ENCODE peak calls at places on chromosome 11, in four cellular contexts. N is H1, F is H9, B is IMR-90. H is an unnamed sample.

GRCh38 chr11:35919244-35919643 is 24.6 kb upstream of the LDLRAD3 start:
- DNase-seq in N (no peak), B (peak; percentile 12), F (no peak), H (peak; percentile 44)

GRCh38 chr11:133724116-133724515 is 121.2 kb downstream of the SPATA19 start:
- DNase-seq in F (no peak), B (no peak), N (no peak), H (no peak)

GRCh38 chr11:74611369-74611861 is 19.0 kb downstream of the POLD3 start:
- DNase-seq in F (no peak), N (no peak), B (peak; percentile 87), H (no peak)

GRCh38 chr11:46002146-46002545 is 79.7 kb downstream of the LARGE2 start:
- DNase-seq in B (no peak), N (no peak), F (no peak), H (no peak)

GRCh38 chr11:115244758-115245157 is 259.5 kb downstream of the CADM1 start:
- DNase-seq in F (no peak), B (peak; percentile 20), N (no peak), H (no peak)

GRCh38 chr11:3855808-3856491 is 486 bp downstream of the STIM1 start:
- DNase-seq in B (no peak), F (peak; percentile 55), N (peak; percentile 63), H (no peak)

GRCh38 chr11:83864412-83865057 is 578.4 kb upstream of the CCDC90B start:
- DNase-seq in N (no peak), B (no peak), F (no peak), H (no peak)

GRCh38 chr11:112797653-112798293 is 163.4 kb upstream of the NCAM1 start:
- DNase-seq in N (peak; percentile 85), B (no peak), F (peak; percentile 82), H (peak; percentile 35)

GRCh38 chr11:75184757-75185156 is 33.9 kb downstream of the SLCO2B1 start:
- DNase-seq in F (no peak), N (no peak), B (no peak), H (no peak)

GRCh38 chr11:119744577-119744976 is 15.6 kb upstream of the NECTIN1 start:
- DNase-seq in B (no peak), N (no peak), F (no peak), H (no peak)

GRCh38 chr11:130474637-130475400 is 26.4 kb downstream of the ADAMTS15 start:
- DNase-seq in N (peak; percentile 38), F (no peak), B (no peak), H (no peak)

GRCh38 chr11:123454060-123454651 is 24.1 kb downstream of the GRAMD1B start:
- DNase-seq in B (peak; percentile 61), N (no peak), F (no peak), H (no peak)

GRCh38 chr11:112401036-112401769 is 140.5 kb upstream of the PLET1 start:
- DNase-seq in N (no peak), F (no peak), B (no peak), H (no peak)

GRCh38 chr11:57637626-57638004 is 12.1 kb downstream of the YPEL4 start:
- DNase-seq in N (no peak), F (peak; percentile 84), B (no peak), H (no peak)
- H2BK15ac ChIP-seq in N (peak overlapping the region; percentile 99), F (no peak overlapping the region), B (peak overlapping the region; percentile 12), H (no peak overlapping the region)

DNA sequence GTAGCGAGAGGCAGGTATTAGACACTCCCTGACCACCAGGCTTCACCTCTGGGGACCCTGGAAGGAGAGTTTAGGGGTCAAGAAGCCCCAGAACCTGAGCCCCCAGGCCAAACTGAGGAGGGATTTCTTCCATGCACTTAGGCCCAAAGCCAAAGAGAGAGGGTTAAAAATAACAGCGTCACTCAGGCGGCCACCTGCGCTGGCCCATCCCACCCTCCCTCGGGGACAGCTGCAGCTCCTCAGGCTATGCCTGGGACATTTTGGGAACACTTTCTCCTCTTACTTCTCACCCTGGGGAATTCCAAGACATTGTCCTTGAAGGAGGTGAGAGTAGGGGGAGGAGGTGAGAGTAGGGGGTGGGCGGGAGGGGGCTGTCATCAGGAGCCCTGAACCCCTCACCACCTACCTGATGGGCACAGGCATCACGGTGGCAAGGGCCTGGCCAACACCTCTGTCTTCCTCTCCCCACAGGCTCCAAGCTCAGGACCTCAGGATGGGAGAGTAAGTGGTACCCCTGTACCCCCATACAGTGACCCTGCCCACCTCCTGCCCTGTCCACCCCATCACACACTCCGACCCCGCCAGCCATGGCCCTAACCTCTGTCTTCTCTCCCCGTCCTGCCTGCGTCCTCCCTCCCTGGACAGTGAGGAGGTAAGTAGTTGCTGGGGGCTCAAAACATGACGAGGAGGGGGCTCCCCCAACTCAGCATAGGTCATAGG is 583 bp downstream of the TNNI2 start:
- DNase-seq in N (no peak), B (no peak), F (no peak), H (no peak)
- H2AK5ac ChIP-seq in N (no peak overlapping the region), B (no peak overlapping the region), F (no peak overlapping the region), H (peak overlapping the region; percentile 99)

GRCh38 chr11:111189466-111189865 is 56.1 kb upstream of the POU2AF2 start:
- DNase-seq in F (no peak), B (peak; percentile 35), N (no peak), H (no peak)
- H2AFZ ChIP-seq in F (no peak overlapping the region), B (no peak overlapping the region), N (no peak overlapping the region), H (no peak overlapping the region)

GRCh38 chr11:61771195-61771894 is 18.9 kb downstream of the MYRF start:
- DNase-seq in B (no peak), N (no peak), F (no peak), H (no peak)

GRCh38 chr11:61771995-61772455 is 19.6 kb downstream of the MYRF start:
- DNase-seq in N (no peak), F (peak; percentile 75), B (no peak), H (no peak)

GRCh38 chr11:61768376-61769076 is 16.1 kb downstream of the MYRF start:
- DNase-seq in N (no peak), F (no peak), B (no peak), H (no peak)

GRCh38 chr11:61769946-61770683 is 17.7 kb downstream of the MYRF start:
- DNase-seq in F (no peak), B (no peak), N (no peak), H (no peak)

GRCh38 chr11:61769169-61769920 is 16.9 kb downstream of the MYRF start:
- DNase-seq in F (no peak), B (peak; percentile 48), N (no peak), H (no peak)
- H2BK15ac ChIP-seq in F (no peak overlapping the region), B (no peak overlapping the region), N (no peak overlapping the region), H (peak overlapping the region; percentile 98)

DNA sequence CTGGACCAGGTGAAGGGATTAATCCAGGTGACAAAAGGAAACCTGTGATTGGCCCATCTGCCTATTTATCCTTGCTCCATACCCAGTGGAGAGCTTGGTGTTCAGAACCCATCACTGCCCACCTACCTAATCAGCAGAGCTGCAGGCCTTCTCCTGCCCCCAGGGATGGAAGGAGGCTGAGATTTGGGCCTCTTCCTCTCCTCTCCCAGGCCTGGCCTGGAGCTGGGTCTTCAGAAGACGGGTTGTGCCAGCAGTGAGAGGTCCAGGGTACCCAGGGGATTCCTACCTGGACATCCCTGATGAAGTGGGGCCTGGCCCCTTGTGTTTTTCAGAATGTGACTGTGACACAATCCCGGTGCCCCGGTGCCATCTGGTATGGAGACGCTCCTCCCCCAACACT is 80.3 kb upstream of the MYOD1 start:
- DNase-seq in B (no peak), N (no peak), F (no peak), H (no peak)
- H2AK5ac ChIP-seq in B (no peak overlapping the region), N (no peak overlapping the region), F (no peak overlapping the region), H (no peak overlapping the region)

GRCh38 chr11:12673601-12673923 is 659 bp upstream of the TEAD1 start:
- DNase-seq in N (no peak), B (no peak), F (no peak), H (no peak)
- H2AFZ ChIP-seq in N (no peak overlapping the region), B (peak overlapping the region; percentile 96), F (no peak overlapping the region), H (peak overlapping the region; percentile 83)